ENCODE peak calls at places on chromosome 16, in seven cellular contexts. K is neuronal stem cell, I is IMR-90, Y is mesenchymal stem cell, B is H9, T is trophoblast cell, Q is H1. W is an unnamed sample. For H3K79me1, the result is how much of the 10 kb centered on the place peaks cover.

GRCh38 chr16:381788-382717 is at the start of gene PGAP6:
- DNase-seq in B (no peak), I (peak), Y (peak), K (no peak), T (peak), Q (peak), W (no peak)

GRCh38 chr16:9151597-9151996 is 60.2 kb downstream of the HAPSTR1 start:
- DNase-seq in I (peak), Q (no peak), K (no peak), T (no peak), B (no peak), Y (peak), W (no peak)

GRCh38 chr16:21126518-21126917 is 24.1 kb downstream of the DNAH3 start:
- DNase-seq in Q (no peak), I (no peak), Y (no peak), T (no peak), B (no peak), K (no peak), W (no peak)

GRCh38 chr16:29306201-29306600 is 100.3 kb downstream of the NPIPB11 start:
- DNase-seq in K (no peak), I (no peak), B (no peak), Y (no peak), T (no peak), Q (no peak), W (no peak)

GRCh38 chr16:11133344-11133921 is 122.6 kb downstream of the SOCS1 start:
- DNase-seq in Q (no peak), K (no peak), I (peak), B (peak), T (peak), Y (peak), W (peak)

GRCh38 chr16:56262879-56263245 is 71.6 kb downstream of the GNAO1 start:
- DNase-seq in T (no peak), Q (no peak), K (no peak), I (no peak), Y (no peak), B (no peak), W (no peak)

GRCh38 chr16:11528053-11528452 is 58.7 kb downstream of the LITAF start:
- DNase-seq in Q (no peak), Y (no peak), K (no peak), B (no peak), T (no peak), I (no peak), W (no peak)

GRCh38 chr16:17370233-17371013 is 100.3 kb downstream of the XYLT1 start:
- DNase-seq in T (no peak), K (no peak), Y (no peak), Q (no peak), B (no peak), I (peak), W (no peak)

GRCh38 chr16:57091990-57092785 is at the start of gene CPNE2:
- DNase-seq in K (peak), B (peak), T (no peak), I (peak), Q (peak), Y (peak), W (peak)

GRCh38 chr16:3198334-3199072 is 10.5 kb downstream of the OR1F1 start:
- DNase-seq in Q (no peak), I (no peak), K (no peak), T (no peak), Y (no peak), B (no peak), W (no peak)

GRCh38 chr16:6573577-6573976 is 759.1 kb upstream of the RBFOX1 start:
- DNase-seq in Q (peak), Y (no peak), I (no peak), T (no peak), K (peak), B (peak), W (peak)

GRCh38 chr16:4693956-4694663 is 748 bp downstream of the NUDT16L1 start:
- DNase-seq in B (peak), Q (no peak), Y (peak), T (no peak), I (peak), K (no peak), W (peak)

GRCh38 chr16:4679854-4680636 is 13.3 kb upstream of the NUDT16L1 start:
- DNase-seq in Q (no peak), Y (no peak), K (no peak), T (peak), I (peak), B (no peak), W (no peak)

GRCh38 chr16:66923866-66924265 is 1.5 kb downstream of the RRAD start:
- DNase-seq in Y (no peak), Q (no peak), T (no peak), B (no peak), I (no peak), K (no peak), W (no peak)

GRCh38 chr16:60651351-60651750 is 1384.9 kb downstream of the CDH8 start:
- DNase-seq in Y (no peak), T (no peak), K (no peak), I (no peak), Q (no peak), B (no peak), W (no peak)

GRCh38 chr16:6018848-6019489 is 921.4 kb upstream of the EEF2KMT start:
- DNase-seq in T (no peak), Q (peak), I (no peak), B (peak), Y (no peak), K (peak), W (peak)

GRCh38 chr16:30546115-30546514 is 11.5 kb upstream of the ZNF747 start:
- DNase-seq in I (no peak), Y (no peak), B (no peak), Q (no peak), K (no peak), T (no peak), W (no peak)

GRCh38 chr16:58970775-58971174 is 236.7 kb upstream of the GOT2 start:
- DNase-seq in I (no peak), B (no peak), Y (peak), Q (no peak), T (no peak), K (no peak), W (no peak)

GRCh38 chr16:49472598-49472997 is 99.0 kb downstream of the C16orf78 start:
- DNase-seq in T (no peak), Q (peak), Y (no peak), B (peak), I (no peak), K (no peak), W (no peak)

GRCh38 chr16:49699718-49700117 is 156.2 kb downstream of the ZNF423 start:
- DNase-seq in B (no peak), Y (no peak), I (no peak), K (no peak), T (no peak), Q (no peak), W (peak)

GRCh38 chr16:84194470-84195200 is 3.7 kb downstream of the ADAD2 start:
- DNase-seq in I (no peak), B (no peak), T (no peak), Q (no peak), K (no peak), Y (no peak), W (no peak)

GRCh38 chr16:81537721-81538561 is 93.3 kb downstream of the CMIP start:
- DNase-seq in I (no peak), T (no peak), B (no peak), Q (no peak), Y (no peak), K (no peak), W (no peak)

GRCh38 chr16:85420501-85421337 is 192.4 kb upstream of the GSE1 start:
- DNase-seq in Y (peak), I (peak), T (peak), K (peak), Q (peak), B (peak), W (peak)

GRCh38 chr16:51523400-51523799 is 372.3 kb upstream of the SALL1 start:
- DNase-seq in K (no peak), Q (no peak), I (peak), T (no peak), B (no peak), Y (peak), W (no peak)

GRCh38 chr16:56121156-56121500 is 70.2 kb upstream of the GNAO1 start:
- DNase-seq in Q (no peak), T (no peak), I (no peak), Y (no peak), K (no peak), B (no peak), W (no peak)

GRCh38 chr16:31071861-31072260 is 2.2 kb downstream of the ZNF668 start:
- DNase-seq in Q (no peak), T (no peak), Y (peak), I (peak), B (no peak), K (no peak), W (no peak)

GRCh38 chr16:27189335-27189972 is 13.9 kb upstream of the KDM8 start:
- DNase-seq in Q (peak), K (no peak), Y (no peak), I (no peak), B (peak), T (no peak), W (peak)

GRCh38 chr16:29683543-29684090 is 4.6 kb downstream of the QPRT start:
- DNase-seq in Y (no peak), K (no peak), I (no peak), T (no peak), Q (no peak), B (no peak), W (no peak)

GRCh38 chr16:57626420-57627170 is 1.8 kb upstream of the ADGRG1 start:
- DNase-seq in B (no peak), I (no peak), T (no peak), K (no peak), Q (no peak), Y (peak), W (no peak)

GRCh38 chr16:55480228-55480655 is 1.2 kb downstream of the MMP2 start:
- DNase-seq in Y (peak), T (no peak), B (peak), I (peak), Q (peak), K (no peak), W (peak)

GRCh38 chr16:67372664-67373063 is 20.6 kb downstream of the TPPP3 start:
- DNase-seq in T (no peak), I (peak), B (no peak), Y (peak), Q (no peak), K (no peak), W (no peak)

GRCh38 chr16:14302031-14302398 is 230.9 kb downstream of the MRTFB start:
- DNase-seq in Y (peak), Q (no peak), K (no peak), B (peak), I (peak), T (peak), W (peak)

GRCh38 chr16:13629704-13630103 is 290.2 kb upstream of the ERCC4 start:
- DNase-seq in T (no peak), I (no peak), Q (no peak), K (no peak), B (no peak), Y (no peak), W (no peak)

GRCh38 chr16:66899310-66899944 is 19.1 kb downstream of the PDP2 start:
- DNase-seq in K (no peak), Q (no peak), I (peak), B (no peak), Y (peak), T (no peak), W (no peak)

GRCh38 chr16:82741073-82741615 is 114.4 kb downstream of the CDH13 start:
- DNase-seq in K (no peak), Q (no peak), I (peak), Y (peak), T (no peak), B (no peak), W (no peak)

GRCh38 chr16:4315185-4316102 is at the start of gene GLIS2:
- DNase-seq in B (peak), Y (peak), K (peak), T (peak), Q (peak), I (peak), W (peak)

GRCh38 chr16:15494231-15494630 is 59.8 kb downstream of the BMERB1 start:
- DNase-seq in I (peak), T (no peak), Q (no peak), K (no peak), B (no peak), Y (peak), W (no peak)

GRCh38 chr16:89417352-89417751 is 73.0 kb downstream of the ANKRD11 start:
- DNase-seq in B (no peak), Y (no peak), Q (no peak), K (no peak), I (no peak), T (no peak), W (no peak)

DNA sequence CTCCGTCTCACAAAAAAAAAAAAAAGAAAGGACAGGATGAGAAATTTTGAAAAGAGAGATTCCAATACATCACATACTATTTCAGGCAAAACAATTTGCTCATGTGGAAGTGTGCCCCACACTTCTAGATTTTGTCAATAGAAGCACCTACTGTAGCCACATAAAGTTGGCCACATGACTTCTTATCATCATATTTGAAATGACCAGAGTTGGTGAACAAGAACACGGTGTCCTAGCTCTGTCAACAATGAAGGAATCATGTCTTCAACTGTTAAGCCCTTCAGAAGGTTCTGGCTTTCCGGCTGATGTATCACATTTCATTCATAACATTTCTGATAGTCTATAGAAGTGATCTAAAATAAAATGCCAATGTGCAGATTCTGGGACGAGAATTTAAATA is 534.5 kb downstream of the TMEM114 start:
- DNase-seq in B (no peak), K (no peak), T (no peak), Y (no peak), I (no peak), Q (no peak), W (no peak)
- H2BK5ac ChIP-seq in B (no peak), K (no peak), T (no peak), Y (no peak), I (no peak), Q (no peak), W (no peak)

GRCh38 chr16:72566174-72566573 is 394.2 kb upstream of the PMFBP1 start:
- DNase-seq in B (no peak), Q (no peak), Y (no peak), K (no peak), I (no peak), T (no peak), W (no peak)
- H3K79me1 ChIP-seq in B (under half), Q (under half), Y (under half), K (under half), I (under half), T (under half), W (under half)

DNA sequence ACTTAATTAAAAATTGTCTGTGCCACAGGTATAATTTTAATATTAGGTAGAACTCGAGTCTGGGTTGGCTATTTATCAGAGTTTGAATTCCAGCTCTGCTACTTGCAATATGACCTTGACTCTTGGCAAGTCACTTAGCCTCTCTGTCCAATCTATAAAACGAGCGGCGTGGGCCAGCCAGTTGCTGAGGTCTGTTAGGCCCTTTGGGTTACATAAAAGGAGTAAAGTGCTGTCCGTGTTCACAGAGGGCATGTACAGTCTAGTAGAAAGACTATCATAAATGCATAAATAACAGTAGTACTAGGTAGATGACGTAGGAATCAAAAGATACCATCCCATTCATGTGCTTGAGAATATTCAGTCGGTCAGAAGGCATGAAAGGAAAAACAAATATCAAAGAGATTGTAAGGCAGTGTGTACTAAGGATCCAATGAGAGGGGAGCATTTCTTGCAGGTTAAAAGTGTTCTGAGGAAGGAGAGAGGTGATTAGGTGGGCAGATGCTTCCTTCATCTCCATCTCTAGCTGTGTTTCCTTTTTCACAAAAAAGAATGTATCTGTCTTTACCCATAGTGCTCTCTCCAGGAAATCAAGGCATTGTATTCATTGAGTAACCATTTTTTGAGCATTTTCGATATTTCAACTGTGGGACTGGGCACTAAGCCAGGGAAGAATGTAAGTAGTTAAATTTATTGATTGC is 2.4 kb downstream of the TNRC6A start:
- DNase-seq in B (no peak), K (no peak), I (no peak), Q (no peak), Y (no peak), T (no peak), W (no peak)
- H3K9ac ChIP-seq in B (no peak), K (no peak), I (no peak), Q (peak), Y (peak), T (no peak), W (peak)

DNA sequence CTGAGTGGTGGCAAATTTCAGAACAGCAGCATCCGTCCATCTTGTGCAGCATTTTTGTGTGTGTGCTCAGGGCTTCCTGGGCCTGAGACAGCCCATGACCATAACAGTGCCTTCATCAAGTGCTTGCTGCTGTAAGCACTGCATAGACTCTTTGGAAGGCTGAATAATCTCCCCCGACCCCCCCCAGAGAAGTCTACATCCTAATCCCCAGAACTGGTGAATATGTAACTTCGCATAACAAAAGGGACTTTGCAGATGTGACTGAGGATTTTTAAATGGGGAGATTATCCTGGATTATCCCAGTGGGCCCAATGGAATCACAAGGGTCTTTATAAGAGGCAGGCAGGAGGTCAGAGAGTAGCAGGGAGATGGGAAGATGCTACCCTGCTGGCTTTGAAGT is 50.6 kb downstream of the TMC5 start:
- DNase-seq in I (no peak), Y (no peak), Q (no peak), B (no peak), T (no peak), K (no peak), W (no peak)
- H2BK5ac ChIP-seq in I (no peak), Y (no peak), Q (no peak), B (no peak), T (no peak), K (no peak), W (no peak)

GRCh38 chr16:48123104-48123788 is 32.5 kb downstream of the ABCC12 start:
- DNase-seq in T (peak), I (peak), K (no peak), Y (peak), B (no peak), Q (no peak), W (peak)
- H3K79me1 ChIP-seq in T (under half), I (under half), K (under half), Y (under half), B (under half), Q (under half), W (under half)

GRCh38 chr16:22300427-22301071 is 3.3 kb downstream of the POLR3E start:
- DNase-seq in Q (peak), Y (peak), B (peak), K (no peak), T (no peak), I (peak), W (peak)
- H3K9ac ChIP-seq in Q (no peak), Y (peak), B (no peak), K (no peak), T (no peak), I (no peak), W (no peak)

W was measured in mesendoderm.